ENCODE peak calls at places on chromosomes 1 and 21, in eight cellular contexts. H is suprapubic skin, R is AG10803, M is NCI-H1105, S is ELF-1, K is retina, I is HFFc6, Y is ureter. D is an unnamed sample.

GRCh38 chr1:29523531-29523930 is 287.2 kb downstream of the PTPRU start:
- DNase-seq in K (no peak), S (no peak), M (no peak), H (peak), I (no peak), R (no peak), Y (no peak), D (no peak)

GRCh38 chr21:36338975-36339374 is 19.0 kb downstream of the MORC3 start:
- DNase-seq in R (no peak), M (no peak), S (no peak), Y (no peak), K (no peak), I (no peak), H (no peak), D (no peak)

GRCh38 chr1:86833461-86834215 is 80.3 kb downstream of the SELENOF start:
- DNase-seq in R (peak), K (peak), S (peak), Y (peak), M (peak), H (peak), I (peak), D (peak)

GRCh38 chr1:14871569-14871968 is 273.1 kb downstream of the KAZN start:
- DNase-seq in K (no peak), I (no peak), M (no peak), R (no peak), Y (no peak), S (peak), H (no peak), D (no peak)

GRCh38 chr1:42385283-42385682 is 4.7 kb downstream of the RIMKLA start:
- DNase-seq in M (no peak), K (no peak), Y (no peak), R (peak), H (no peak), I (peak), S (no peak), D (no peak)

GRCh38 chr1:183004146-183004545 is 19.1 kb upstream of the LAMC1 start:
- DNase-seq in S (no peak), H (no peak), M (no peak), I (no peak), R (no peak), Y (no peak), K (no peak), D (no peak)

GRCh38 chr1:203275656-203276272 is 29.6 kb upstream of the BTG2 start:
- DNase-seq in H (no peak), I (no peak), Y (peak), S (no peak), K (no peak), R (no peak), M (no peak), D (no peak)

GRCh38 chr1:210730023-210730422 is 401.3 kb downstream of the HHAT start:
- DNase-seq in R (no peak), I (no peak), H (no peak), M (peak), S (no peak), K (no peak), Y (no peak), D (no peak)

GRCh38 chr21:32349333-32349944 is 43.4 kb downstream of the URB1 start:
- DNase-seq in S (no peak), I (no peak), K (no peak), R (no peak), M (no peak), H (peak), Y (no peak), D (no peak)

GRCh38 chr1:46202975-46203737 is at the start of gene LURAP1:
- DNase-seq in K (peak), H (no peak), I (peak), R (peak), Y (no peak), S (peak), M (peak), D (no peak)

GRCh38 chr1:158101455-158101854 is 79.2 kb upstream of the CD1D start:
- DNase-seq in R (no peak), Y (no peak), K (no peak), I (no peak), H (no peak), M (no peak), S (no peak), D (no peak)

GRCh38 chr1:21234779-21235178 is 55.5 kb downstream of the ECE1 start:
- DNase-seq in S (no peak), H (no peak), I (peak), K (no peak), R (peak), Y (no peak), M (no peak), D (no peak)

GRCh38 chr1:109248797-109249629 is at the start of gene CELSR2:
- DNase-seq in R (peak), I (no peak), S (peak), M (peak), H (peak), Y (no peak), K (peak), D (peak)

GRCh38 chr1:156801409-156802121 is 15.1 kb downstream of the SH2D2A start:
- DNase-seq in S (peak), K (no peak), R (peak), Y (no peak), M (no peak), H (no peak), I (peak), D (peak)

GRCh38 chr1:119364640-119365039 is 3.9 kb upstream of the HAO2 start:
- DNase-seq in I (no peak), M (no peak), Y (no peak), S (no peak), H (no peak), R (peak), K (no peak), D (no peak)

GRCh38 chr1:36251794-36252481 is 27.7 kb downstream of the THRAP3 start:
- DNase-seq in M (no peak), Y (no peak), K (no peak), H (no peak), R (no peak), I (no peak), S (no peak), D (no peak)

GRCh38 chr21:35394634-35395369 is 345.7 kb upstream of the RUNX1 start:
- DNase-seq in S (no peak), Y (no peak), R (peak), M (no peak), H (no peak), K (no peak), I (no peak), D (no peak)

GRCh38 chr1:202279806-202280205 is 61.9 kb downstream of the UBE2T start:
- DNase-seq in I (peak), K (no peak), S (no peak), R (no peak), Y (no peak), M (no peak), H (no peak), D (no peak)

GRCh38 chr1:116990612-116991151 is 10.9 kb upstream of the CD101 start:
- DNase-seq in I (no peak), Y (peak), K (no peak), H (peak), M (no peak), S (no peak), R (peak), D (peak)

GRCh38 chr21:41204736-41205135 is 36.8 kb downstream of the BACE2 start:
- DNase-seq in I (no peak), M (no peak), S (no peak), Y (no peak), H (no peak), R (no peak), K (no peak), D (no peak)